ENCODE peak calls at places on chromosomes 11 and 22, in six cellular contexts. T, B, V, Z, F and O are unnamed samples.

GRCh38 chr22:25495286-25495685 is 69.2 kb upstream of the GRK3 start:
- DNase-seq in T (no peak), B (no peak), V (no peak), Z (no peak), F (no peak), O (peak; percentile 11)

GRCh38 chr11:88604255-88604654 is 266.7 kb upstream of the CTSC start:
- DNase-seq in T (no peak), B (no peak), V (no peak), Z (no peak), F (no peak), O (no peak)

GRCh38 chr11:74142624-74143023 is 28.2 kb downstream of the C2CD3 start:
- DNase-seq in T (no peak), B (no peak), V (no peak), Z (no peak), F (no peak), O (no peak)

GRCh38 chr22:46646531-46647211 is 26.5 kb downstream of the GRAMD4 start:
- DNase-seq in T (no peak), B (no peak), V (no peak), Z (no peak), F (no peak), O (no peak)

GRCh38 chr11:74179234-74180126 is 8.4 kb downstream of the PPME1 start:
- DNase-seq in T (no peak), B (no peak), V (no peak), Z (no peak), F (no peak), O (peak; percentile 2)

GRCh38 chr11:42646959-42647358 is 664.8 kb upstream of the API5 start:
- DNase-seq in T (no peak), B (no peak), V (no peak), Z (no peak), F (no peak), O (no peak)

GRCh38 chr11:16000065-16000464 is 356.3 kb downstream of the SOX6 start:
- DNase-seq in T (no peak), B (no peak), V (no peak), Z (no peak), F (no peak), O (peak; percentile 14)

GRCh38 chr22:24105018-24105360 is 76.3 kb upstream of the SUSD2 start:
- DNase-seq in T (no peak), B (no peak), V (peak; percentile 73), Z (no peak), F (peak; percentile 12), O (no peak)

GRCh38 chr22:45159652-45160462 is 3.9 kb upstream of the NUP50 start:
- DNase-seq in T (no peak), B (no peak), V (peak; percentile 34), Z (no peak), F (no peak), O (no peak)

GRCh38 chr11:116404143-116404800 is 368.5 kb downstream of the BUD13 start:
- DNase-seq in T (no peak), B (no peak), V (peak; percentile 70), Z (no peak), F (no peak), O (no peak)

GRCh38 chr22:30249049-30250038 is 2.8 kb upstream of the LIF start:
- DNase-seq in T (no peak), B (no peak), V (no peak), Z (no peak), F (peak; percentile 80), O (no peak)

GRCh38 chr11:28529046-28529445 is 420.9 kb downstream of the METTL15 start:
- DNase-seq in T (no peak), B (no peak), V (no peak), Z (no peak), F (no peak), O (no peak)

GRCh38 chr11:120564573-120565301 is 53.2 kb downstream of the GRIK4 start:
- DNase-seq in T (peak; percentile 24), B (no peak), V (no peak), Z (no peak), F (peak; percentile 70), O (no peak)

GRCh38 chr22:40237241-40237640 is 59.5 kb downstream of the TNRC6B start:
- DNase-seq in T (no peak), B (no peak), V (no peak), Z (no peak), F (no peak), O (no peak)

GRCh38 chr11:18093946-18094345 is 11.9 kb downstream of the SAAL1 start:
- DNase-seq in T (no peak), B (no peak), V (no peak), Z (no peak), F (no peak), O (no peak)

GRCh38 chr22:41360126-41360525 is 21.6 kb upstream of the TEF start:
- DNase-seq in T (no peak), B (no peak), V (no peak), Z (no peak), F (no peak), O (no peak)

GRCh38 chr22:40007826-40008710 is 13.3 kb downstream of the FAM83F start:
- DNase-seq in T (no peak), B (no peak), V (no peak), Z (no peak), F (no peak), O (no peak)

GRCh38 chr11:96095884-96096301 is 172.0 kb upstream of the MTMR2 start:
- DNase-seq in T (no peak), B (no peak), V (no peak), Z (no peak), F (no peak), O (peak; percentile 68)

GRCh38 chr11:114260077-114260476 is 36.1 kb upstream of the NNMT start:
- DNase-seq in T (no peak), B (no peak), V (no peak), Z (no peak), F (no peak), O (no peak)

GRCh38 chr11:124798991-124799383 is 1.2 kb downstream of the MSANTD2 start:
- DNase-seq in T (no peak), B (no peak), V (no peak), Z (no peak), F (no peak), O (peak; percentile 46)